ENCODE peak calls at places on chromosome 15, in five cellular contexts. E is right cardiac atrium; Z is heart right ventricle; F is ovary; W is CD8-positive, alpha-beta memory T cell. X is an unnamed sample.

GRCh38 chr15:57395292-57395691 is 19.0 kb downstream of the CGNL1 start:
- DNase-seq in W (no peak), Z (no peak), F (no peak), E (no peak), X (no peak)

GRCh38 chr15:29331071-29331470 is 61.4 kb upstream of the NSMCE3 start:
- DNase-seq in F (no peak), W (no peak), Z (no peak), E (no peak), X (no peak)

GRCh38 chr15:38823272-38823671 is 258.7 kb upstream of the RASGRP1 start:
- DNase-seq in E (no peak), Z (no peak), F (no peak), W (no peak), X (no peak)

GRCh38 chr15:74873756-74874424 is 725 bp upstream of the SCAMP2 start:
- DNase-seq in E (peak; percentile 60), F (no peak), W (no peak), Z (peak; percentile 26), X (no peak)

GRCh38 chr15:99476413-99477222 is 89.2 kb upstream of the MEF2A start:
- DNase-seq in F (no peak), Z (no peak), E (peak; percentile 76), W (no peak), X (peak; percentile 83)

GRCh38 chr15:34018021-34018645 is 20.9 kb downstream of the AVEN start:
- DNase-seq in Z (no peak), F (no peak), W (peak; percentile 2), E (no peak), X (no peak)

GRCh38 chr15:72778796-72779195 is 4.8 kb downstream of the ADPGK start:
- DNase-seq in Z (no peak), W (no peak), E (no peak), F (no peak), X (no peak)

GRCh38 chr15:37245358-37245757 is 145.0 kb upstream of the MEIS2 start:
- DNase-seq in E (no peak), Z (no peak), W (no peak), F (no peak), X (no peak)

GRCh38 chr15:73796266-73796939 is 43.3 kb upstream of the INSYN1 start:
- DNase-seq in F (no peak), W (no peak), E (peak; percentile 84), Z (peak; percentile 65), X (no peak)

GRCh38 chr15:92332125-92332899 is 61.4 kb upstream of the ST8SIA2 start:
- DNase-seq in W (no peak), F (no peak), Z (no peak), E (no peak), X (no peak)

GRCh38 chr15:78155355-78155939 is 6.3 kb downstream of the IDH3A start:
- DNase-seq in Z (no peak), F (no peak), E (no peak), W (no peak), X (no peak)

GRCh38 chr15:78859971-78860733 is 12.5 kb upstream of the MORF4L1 start:
- DNase-seq in F (peak; percentile 73), W (peak; percentile 42), Z (peak; percentile 55), E (peak; percentile 86), X (peak; percentile 86)

GRCh38 chr15:74384566-74385441 is 17.4 kb upstream of the CYP11A1 start:
- DNase-seq in W (peak; percentile 39), F (no peak), Z (no peak), E (peak; percentile 64), X (no peak)

GRCh38 chr15:89630974-89631901 is 24.0 kb downstream of the KIF7 start:
- DNase-seq in Z (no peak), E (no peak), F (no peak), W (no peak), X (peak; percentile 69)

GRCh38 chr15:84736375-84736774 is 12.0 kb upstream of the ZNF592 start:
- DNase-seq in Z (no peak), E (no peak), W (peak; percentile 33), F (no peak), X (peak; percentile 9)

GRCh38 chr15:84975871-84976351 is 5.7 kb upstream of the PDE8A start:
- DNase-seq in Z (no peak), W (no peak), E (no peak), F (no peak), X (no peak)

GRCh38 chr15:63250312-63250965 is 27.0 kb upstream of the APH1B start:
- DNase-seq in F (no peak), E (no peak), Z (no peak), W (no peak), X (no peak)

GRCh38 chr15:95451891-95452290 is 878.6 kb upstream of the NR2F2 start:
- DNase-seq in W (no peak), Z (no peak), E (no peak), F (no peak), X (no peak)

GRCh38 chr15:64503197-64503596 is 42.8 kb downstream of the ZNF609 start:
- DNase-seq in W (no peak), Z (no peak), F (no peak), E (no peak), X (no peak)

GRCh38 chr15:42581272-42581730 is 5.9 kb downstream of the STARD9 start:
- DNase-seq in E (peak; percentile 97), Z (peak; percentile 88), W (peak; percentile 72), F (peak; percentile 84), X (peak; percentile 89)

GRCh38 chr15:95669146-95669922 is 661.2 kb upstream of the NR2F2 start:
- DNase-seq in F (peak; percentile 43), E (no peak), W (no peak), Z (no peak), X (no peak)

GRCh38 chr15:89334510-89335288 is at the start of gene POLG:
- DNase-seq in E (peak; percentile 99), F (peak; percentile 99), W (peak; percentile 97), Z (peak; percentile 99), X (peak; percentile 99)

GRCh38 chr15:32671339-32672325 is 30.1 kb downstream of the SCG5 start:
- DNase-seq in E (no peak), Z (no peak), F (no peak), W (no peak), X (no peak)

GRCh38 chr15:63977102-63977501 is 69.2 kb downstream of the DAPK2 start:
- DNase-seq in W (no peak), Z (no peak), E (no peak), F (no peak), X (no peak)

GRCh38 chr15:101136381-101137268 is 115.2 kb downstream of the CHSY1 start:
- DNase-seq in W (no peak), Z (no peak), E (no peak), F (no peak), X (no peak)

GRCh38 chr15:101137312-101137940 is 114.4 kb downstream of the CHSY1 start:
- DNase-seq in F (no peak), E (no peak), W (no peak), Z (no peak), X (no peak)

GRCh38 chr15:101139986-101140696 is 111.7 kb downstream of the CHSY1 start:
- DNase-seq in Z (no peak), E (no peak), F (no peak), W (no peak), X (no peak)

GRCh38 chr15:101138913-101139880 is 112.7 kb downstream of the CHSY1 start:
- DNase-seq in W (no peak), F (no peak), Z (no peak), E (no peak), X (no peak)

DNA sequence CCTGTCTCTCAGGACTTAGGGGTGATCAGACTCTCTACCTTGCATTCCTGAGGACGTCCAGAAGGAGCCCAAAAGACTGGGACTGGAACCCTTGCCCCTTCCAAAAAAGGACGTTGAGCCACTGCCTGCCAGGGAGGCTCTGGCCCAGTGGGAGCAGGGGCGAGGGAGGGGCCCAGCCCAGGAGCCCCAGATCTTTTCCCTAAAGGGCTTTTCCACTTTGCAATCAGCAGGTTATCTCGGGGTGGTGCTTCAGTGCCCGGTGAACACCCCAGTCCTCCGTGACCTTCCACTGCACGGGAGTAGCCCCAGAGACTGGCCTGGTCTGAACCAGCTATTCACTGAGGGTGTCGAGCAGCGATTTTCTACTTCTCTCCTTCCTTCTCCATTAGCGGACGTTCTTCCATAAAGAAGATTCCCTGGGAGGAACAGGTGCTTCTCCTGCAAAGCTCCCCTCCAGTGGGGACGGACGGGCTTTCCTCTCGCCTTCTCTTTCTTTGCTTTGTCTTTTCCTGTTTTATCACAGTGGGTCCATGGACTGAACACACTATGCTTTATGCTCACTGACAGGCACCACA is 113.7 kb downstream of the CHSY1 start:
- DNase-seq in Z (no peak), F (no peak), W (no peak), E (no peak), X (no peak)
- H3K4me3 ChIP-seq in Z (no peak overlapping the region), F (no peak overlapping the region), W (no peak overlapping the region), E (no peak overlapping the region), X (no peak overlapping the region)

DNA sequence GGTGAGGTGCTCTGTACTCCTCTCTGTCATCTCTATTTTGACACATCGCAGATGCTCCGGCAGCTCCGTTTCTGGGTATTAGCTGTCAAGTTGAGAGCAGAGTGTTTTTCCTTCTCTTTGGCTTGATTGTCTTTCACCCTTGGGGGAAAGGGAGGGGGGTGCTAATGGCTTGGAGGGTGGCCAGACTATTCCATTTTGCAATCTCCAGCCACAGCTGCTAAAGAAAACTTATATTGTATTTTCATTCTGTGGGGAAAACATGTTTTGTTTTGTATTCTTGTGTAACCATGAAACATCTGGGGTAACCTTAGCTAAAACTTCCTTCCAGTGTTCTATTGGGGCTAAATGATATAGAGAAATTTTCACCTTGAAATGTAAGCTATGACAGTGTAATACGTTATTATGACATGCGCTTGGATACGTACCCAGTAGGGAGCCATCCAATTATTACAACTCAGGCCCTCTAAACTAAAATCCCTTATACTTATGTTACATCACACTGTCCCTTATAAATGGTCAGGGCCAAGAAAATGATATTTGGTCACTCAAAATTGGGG is 14.0 kb upstream of the LARP6 start:
- DNase-seq in Z (peak; percentile 56), F (peak; percentile 60), W (no peak), E (peak; percentile 75), X (no peak)
- H3K27ac ChIP-seq in Z (no peak overlapping the region), F (peak overlapping the region; percentile 77), W (no peak overlapping the region), E (peak overlapping the region; percentile 55), X (peak overlapping the region; percentile 64)

DNA sequence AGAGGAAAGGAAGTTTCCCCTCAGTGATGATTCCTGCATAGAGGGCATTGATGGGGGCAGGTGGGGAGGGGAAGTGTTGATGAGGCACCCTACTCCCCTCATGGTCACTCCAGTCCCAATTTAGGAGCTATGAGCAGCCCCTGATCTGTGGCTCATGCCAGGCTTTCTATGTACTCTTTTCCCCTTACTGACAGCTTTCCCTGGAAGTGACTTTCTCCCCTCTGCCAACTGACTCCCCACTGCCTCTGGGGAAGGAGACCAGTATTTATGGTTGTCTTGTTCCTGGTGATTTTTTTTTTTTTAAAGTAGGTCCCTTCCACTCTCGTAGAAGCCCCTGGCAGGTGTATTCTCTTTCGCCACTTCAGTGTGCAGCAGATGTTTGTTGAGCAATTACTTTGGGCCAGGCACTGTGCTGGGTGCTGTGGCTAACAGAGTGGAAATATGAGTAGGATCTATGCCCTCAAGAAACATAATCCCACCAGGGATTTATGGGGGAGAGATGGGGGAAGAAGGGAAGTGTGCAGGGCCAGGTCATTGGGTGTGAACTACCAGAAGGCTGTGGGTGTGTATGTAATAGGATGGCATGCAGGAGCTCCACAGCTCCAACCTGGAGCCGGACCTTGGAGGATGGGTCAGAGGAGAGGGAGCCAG is 3.4 kb downstream of the SMAD6 start:
- DNase-seq in F (no peak), E (no peak), W (no peak), Z (no peak), X (no peak)
- H3K4me3 ChIP-seq in F (no peak overlapping the region), E (peak overlapping the region; percentile 95), W (no peak overlapping the region), Z (peak overlapping the region; percentile 85), X (peak overlapping the region; percentile 78)

GRCh38 chr15:47811160-47811559 is 93.9 kb downstream of the SEMA6D start:
- DNase-seq in F (no peak), Z (no peak), E (no peak), W (no peak), X (no peak)
- H3K27ac ChIP-seq in F (no peak overlapping the region), Z (no peak overlapping the region), E (no peak overlapping the region), W (no peak overlapping the region), X (no peak overlapping the region)

GRCh38 chr15:40306371-40306770 is 1.4 kb downstream of the PLCB2 start:
- DNase-seq in E (peak; percentile 48), F (no peak), W (no peak), Z (no peak), X (no peak)
- H3K4me3 ChIP-seq in E (no peak overlapping the region), F (no peak overlapping the region), W (peak overlapping the region; percentile 100), Z (no peak overlapping the region), X (peak overlapping the region; percentile 32)

X was measured in suprapubic skin.